ENCODE peak calls at places on chromosomes 2 and 18, in six cellular contexts. One of them, this sample, is unnamed.

GRCh38 chr2:189782221-189782671 is 1.9 kb downstream of the ORMDL1 start:
- DNase-seq in SK-N-SH: no peak
- DNase-seq in GM12878: no peak
- DNase-seq in H1: no peak
- DNase-seq in K562: no peak
- DNase-seq in HepG2: peak; percentile 74
- DNase-seq in this sample: peak; percentile 68

GRCh38 chr2:98170076-98170475 is 83.1 kb downstream of the VWA3B start:
- DNase-seq in H1: no peak
- DNase-seq in K562: no peak
- DNase-seq in GM12878: no peak
- DNase-seq in SK-N-SH: no peak
- DNase-seq in HepG2: no peak
- DNase-seq in this sample: no peak

GRCh38 chr2:37489536-37489935 is 145.1 kb downstream of the QPCT start:
- DNase-seq in H1: no peak
- DNase-seq in HepG2: no peak
- DNase-seq in K562: no peak
- DNase-seq in SK-N-SH: no peak
- DNase-seq in GM12878: no peak
- DNase-seq in this sample: no peak

GRCh38 chr2:215367647-215368492 is 56.0 kb downstream of the ATIC start:
- DNase-seq in H1: no peak
- DNase-seq in SK-N-SH: no peak
- DNase-seq in HepG2: no peak
- DNase-seq in K562: no peak
- DNase-seq in GM12878: no peak
- DNase-seq in this sample: no peak

GRCh38 chr2:8234757-8235374 is 447.0 kb upstream of the ID2 start:
- DNase-seq in H1: no peak
- DNase-seq in HepG2: no peak
- DNase-seq in K562: no peak
- DNase-seq in SK-N-SH: no peak
- DNase-seq in GM12878: peak; percentile 90
- DNase-seq in this sample: no peak

GRCh38 chr2:20479835-20480234 is 33.0 kb downstream of the RHOB start:
- DNase-seq in K562: no peak
- DNase-seq in HepG2: no peak
- DNase-seq in H1: no peak
- DNase-seq in GM12878: no peak
- DNase-seq in SK-N-SH: no peak
- DNase-seq in this sample: no peak

GRCh38 chr18:10213526-10213925 is 240.9 kb upstream of the APCDD1 start:
- DNase-seq in SK-N-SH: no peak
- DNase-seq in K562: no peak
- DNase-seq in HepG2: no peak
- DNase-seq in GM12878: peak; percentile 41
- DNase-seq in H1: no peak
- DNase-seq in this sample: peak; percentile 51

GRCh38 chr2:38427936-38428335 is 50.9 kb upstream of the ATL2 start:
- DNase-seq in HepG2: no peak
- DNase-seq in GM12878: no peak
- DNase-seq in SK-N-SH: no peak
- DNase-seq in K562: no peak
- DNase-seq in H1: no peak
- DNase-seq in this sample: no peak

GRCh38 chr2:39948016-39948719 is 169.1 kb upstream of the THUMPD2 start:
- DNase-seq in K562: no peak
- DNase-seq in GM12878: no peak
- DNase-seq in HepG2: no peak
- DNase-seq in SK-N-SH: no peak
- DNase-seq in H1: no peak
- DNase-seq in this sample: no peak

GRCh38 chr2:222797308-222797707 is 63.5 kb upstream of the ACSL3 start:
- DNase-seq in GM12878: no peak
- DNase-seq in HepG2: peak; percentile 74
- DNase-seq in H1: no peak
- DNase-seq in SK-N-SH: peak; percentile 43
- DNase-seq in K562: no peak
- DNase-seq in this sample: no peak

GRCh38 chr2:61759718-61760117 is 94.1 kb downstream of the FAM161A start:
- DNase-seq in H1: no peak
- DNase-seq in SK-N-SH: no peak
- DNase-seq in GM12878: no peak
- DNase-seq in HepG2: no peak
- DNase-seq in K562: no peak
- DNase-seq in this sample: no peak

GRCh38 chr18:2985628-2986027 is 27.3 kb downstream of the LPIN2 start:
- DNase-seq in H1: no peak
- DNase-seq in SK-N-SH: no peak
- DNase-seq in GM12878: no peak
- DNase-seq in K562: peak; percentile 58
- DNase-seq in HepG2: peak; percentile 50
- DNase-seq in this sample: no peak

GRCh38 chr2:96114546-96114902 is 1.8 kb downstream of the ADRA2B start:
- DNase-seq in HepG2: no peak
- DNase-seq in K562: no peak
- DNase-seq in GM12878: no peak
- DNase-seq in SK-N-SH: no peak
- DNase-seq in H1: no peak
- DNase-seq in this sample: no peak

GRCh38 chr2:236659758-236660150 is 90.1 kb downstream of the ACKR3 start:
- DNase-seq in K562: no peak
- DNase-seq in GM12878: no peak
- DNase-seq in H1: no peak
- DNase-seq in SK-N-SH: no peak
- DNase-seq in HepG2: no peak
- DNase-seq in this sample: no peak

GRCh38 chr2:230908094-230908594 is 16.9 kb downstream of the GPR55 start:
- DNase-seq in K562: no peak
- DNase-seq in H1: no peak
- DNase-seq in HepG2: no peak
- DNase-seq in SK-N-SH: no peak
- DNase-seq in GM12878: no peak
- DNase-seq in this sample: no peak

GRCh38 chr2:15302154-15302553 is 259.0 kb downstream of the NBAS start:
- DNase-seq in H1: no peak
- DNase-seq in GM12878: no peak
- DNase-seq in K562: peak; percentile 67
- DNase-seq in SK-N-SH: no peak
- DNase-seq in HepG2: no peak
- DNase-seq in this sample: no peak

GRCh38 chr18:55095579-55095978 is 136.3 kb upstream of the CCDC68 start:
- DNase-seq in H1: no peak
- DNase-seq in SK-N-SH: no peak
- DNase-seq in HepG2: no peak
- DNase-seq in K562: no peak
- DNase-seq in GM12878: no peak
- DNase-seq in this sample: no peak

GRCh38 chr2:233068762-233069418 is 8.7 kb downstream of the INPP5D start:
- DNase-seq in HepG2: no peak
- DNase-seq in H1: no peak
- DNase-seq in SK-N-SH: no peak
- DNase-seq in K562: no peak
- DNase-seq in GM12878: no peak
- DNase-seq in this sample: no peak

GRCh38 chr2:109423556-109424359 is 190.0 kb downstream of the SEPTIN10 start:
- DNase-seq in GM12878: no peak
- DNase-seq in SK-N-SH: no peak
- DNase-seq in H1: no peak
- DNase-seq in K562: no peak
- DNase-seq in HepG2: no peak
- DNase-seq in this sample: no peak

GRCh38 chr2:16109368-16109820 is 169.0 kb downstream of the MYCN start:
- DNase-seq in GM12878: no peak
- DNase-seq in HepG2: no peak
- DNase-seq in K562: no peak
- DNase-seq in H1: no peak
- DNase-seq in SK-N-SH: no peak
- DNase-seq in this sample: no peak

GRCh38 chr2:121731366-121731765 is 5.3 kb downstream of the NIFK start:
- DNase-seq in SK-N-SH: no peak
- DNase-seq in GM12878: no peak
- DNase-seq in H1: peak; percentile 10
- DNase-seq in K562: no peak
- DNase-seq in HepG2: no peak
- DNase-seq in this sample: no peak
- H3K27me3 ChIP-seq in SK-N-SH: no peaks in the 10 kb centered on the region
- H3K27me3 ChIP-seq in GM12878: no peaks in the 10 kb centered on the region
- H3K27me3 ChIP-seq in H1: no peaks in the 10 kb centered on the region
- H3K27me3 ChIP-seq in K562: no peaks in the 10 kb centered on the region
- H3K27me3 ChIP-seq in HepG2: no peaks in the 10 kb centered on the region
- H3K27me3 ChIP-seq in this sample: no peaks in the 10 kb centered on the region

GRCh38 chr2:128579825-128580224 is 261.2 kb upstream of the HS6ST1 start:
- DNase-seq in GM12878: no peak
- DNase-seq in HepG2: no peak
- DNase-seq in K562: no peak
- DNase-seq in H1: no peak
- DNase-seq in SK-N-SH: no peak
- DNase-seq in this sample: no peak

GRCh38 chr2:128577141-128577930 is 258.7 kb upstream of the HS6ST1 start:
- DNase-seq in K562: no peak
- DNase-seq in GM12878: no peak
- DNase-seq in SK-N-SH: no peak
- DNase-seq in H1: no peak
- DNase-seq in HepG2: no peak
- DNase-seq in this sample: no peak

GRCh38 chr2:128581849-128582244 is 263.2 kb upstream of the HS6ST1 start:
- DNase-seq in K562: no peak
- DNase-seq in SK-N-SH: no peak
- DNase-seq in HepG2: no peak
- DNase-seq in GM12878: no peak
- DNase-seq in H1: no peak
- DNase-seq in this sample: no peak

GRCh38 chr2:128580988-128581848 is 262.6 kb upstream of the HS6ST1 start:
- DNase-seq in H1: no peak
- DNase-seq in SK-N-SH: no peak
- DNase-seq in HepG2: no peak
- DNase-seq in GM12878: no peak
- DNase-seq in K562: no peak
- DNase-seq in this sample: no peak

DNA sequence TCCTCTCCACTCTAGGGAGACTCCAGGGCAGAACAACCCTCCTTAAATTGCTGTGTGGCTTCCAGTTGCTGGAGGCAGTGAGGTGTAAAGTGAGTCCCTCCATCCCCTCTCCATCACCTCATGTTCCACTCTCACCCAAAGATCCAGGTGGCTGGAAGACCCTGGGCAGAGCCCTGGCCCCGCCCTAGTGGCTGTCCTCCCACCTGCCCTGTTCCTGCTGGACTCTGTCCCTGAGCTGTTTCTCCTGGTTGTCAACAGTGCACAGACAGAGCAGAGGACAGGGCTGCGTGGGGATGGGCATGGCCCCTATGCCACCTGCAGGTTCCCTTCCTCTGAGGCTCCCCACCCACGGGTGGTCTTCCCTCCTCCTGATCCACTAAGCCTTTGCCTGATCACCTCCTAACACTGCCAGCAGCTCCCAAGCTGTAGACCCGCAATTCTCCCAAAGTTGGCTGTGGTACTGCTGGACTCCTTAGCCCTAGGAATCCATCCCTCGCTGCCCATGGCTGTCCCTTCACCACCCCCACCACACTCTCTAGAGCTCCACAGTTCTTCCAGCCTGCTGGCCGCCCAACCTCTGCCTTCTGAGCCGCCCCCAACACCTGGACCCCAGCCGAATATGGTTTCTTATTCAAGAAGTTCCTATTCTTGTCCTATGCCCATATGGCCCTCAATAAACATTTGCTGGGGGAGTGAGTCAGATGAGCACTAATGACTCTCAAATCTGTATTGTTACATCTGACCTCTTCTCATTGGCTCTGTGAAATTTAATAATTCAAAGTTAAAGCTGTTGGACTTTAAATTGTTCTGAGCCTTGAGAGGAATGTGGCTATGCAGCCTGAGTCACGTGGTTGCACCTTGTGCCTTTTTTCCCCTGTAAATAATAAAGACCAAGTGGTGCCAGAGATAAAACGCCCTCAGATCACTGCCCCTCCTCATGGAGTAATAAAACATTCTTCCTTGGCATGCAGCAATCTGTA is 260.0 kb upstream of the HS6ST1 start:
- DNase-seq in K562: no peak
- DNase-seq in H1: no peak
- DNase-seq in HepG2: no peak
- DNase-seq in GM12878: no peak
- DNase-seq in SK-N-SH: no peak
- DNase-seq in this sample: no peak
- TF ChIP-seq GABPA in K562: no peak
- TF ChIP-seq GABPA in H1: no peak
- TF ChIP-seq GABPA in HepG2: no peak
- TF ChIP-seq GABPA in GM12878: no peak
- TF ChIP-seq GABPA in SK-N-SH: no peak
- TF ChIP-seq GABPA in this sample: no peak

DNA sequence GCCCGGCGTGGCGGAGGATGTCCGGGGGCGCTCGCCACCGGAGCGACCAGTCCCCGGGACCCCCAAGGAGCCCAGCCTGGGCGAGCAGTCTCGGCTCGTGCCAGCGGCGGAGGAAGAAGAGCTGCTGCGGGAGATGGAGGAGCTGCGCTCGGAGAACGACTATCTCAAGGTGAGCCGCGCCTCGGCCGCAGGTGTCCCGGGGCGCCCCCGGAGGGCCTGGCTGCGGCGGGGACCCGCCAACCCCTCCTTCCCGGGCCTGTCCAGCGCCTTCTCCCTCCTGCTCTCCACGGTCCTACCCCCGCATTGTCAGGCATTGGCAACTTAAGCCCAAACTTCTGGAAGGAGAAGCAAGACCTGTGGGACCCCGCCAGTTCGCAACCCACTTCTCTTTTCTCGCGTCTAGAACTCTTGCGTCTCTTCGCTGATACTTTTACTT is 1.2 kb downstream of the MTCL1 start:
- DNase-seq in GM12878: no peak
- DNase-seq in HepG2: no peak
- DNase-seq in H1: no peak
- DNase-seq in K562: peak; percentile 32
- DNase-seq in SK-N-SH: no peak
- DNase-seq in this sample: no peak
- H3K27me3 ChIP-seq in GM12878: peaks cover 19% of the 10 kb centered on the region
- H3K27me3 ChIP-seq in HepG2: peaks cover 36% of the 10 kb centered on the region
- H3K27me3 ChIP-seq in H1: peaks cover 6% of the 10 kb centered on the region
- H3K27me3 ChIP-seq in K562: peaks cover 14% of the 10 kb centered on the region
- H3K27me3 ChIP-seq in SK-N-SH: no peaks in the 10 kb centered on the region
- H3K27me3 ChIP-seq in this sample: peaks cover 60% of the 10 kb centered on the region

DNA sequence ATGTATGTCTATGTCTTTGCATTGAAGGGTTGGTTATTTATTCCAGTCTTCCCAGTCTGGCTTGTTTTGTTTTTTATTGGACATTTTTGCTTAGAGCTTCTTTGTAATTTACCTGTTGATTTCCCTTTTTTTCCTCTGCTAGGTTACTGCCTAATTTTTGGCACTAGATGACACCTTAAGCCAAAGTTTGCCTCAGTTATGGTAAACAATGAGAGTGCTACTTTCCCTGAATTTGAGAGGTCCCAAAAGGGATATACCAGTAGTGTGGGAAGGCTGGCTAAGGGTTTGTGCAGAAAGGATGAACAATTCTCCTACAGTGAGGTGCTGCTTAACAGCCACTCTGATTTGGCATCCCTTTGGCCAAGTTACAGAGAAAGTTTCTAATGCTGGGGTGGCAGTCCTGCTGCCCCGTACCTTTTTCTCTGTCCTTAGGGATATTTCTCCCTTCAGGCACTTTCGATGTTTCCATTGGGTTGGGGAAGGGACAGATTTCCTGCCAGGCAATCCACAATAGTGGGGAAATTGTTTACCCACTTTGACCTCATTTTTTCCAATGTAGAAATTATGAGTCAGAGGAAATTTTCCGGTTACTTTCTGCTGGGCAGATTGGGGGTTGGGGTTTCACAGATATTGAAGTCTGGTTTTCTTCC is 354.9 kb downstream of the PTPRM start:
- DNase-seq in SK-N-SH: no peak
- DNase-seq in K562: no peak
- DNase-seq in H1: no peak
- DNase-seq in GM12878: no peak
- DNase-seq in HepG2: peak; percentile 76
- DNase-seq in this sample: no peak
- TF ChIP-seq GABPA in SK-N-SH: no peak
- TF ChIP-seq GABPA in K562: no peak
- TF ChIP-seq GABPA in H1: no peak
- TF ChIP-seq GABPA in GM12878: no peak
- TF ChIP-seq GABPA in HepG2: no peak
- TF ChIP-seq GABPA in this sample: no peak